ENCODE peak calls at places on chromosomes 3 and 15, in four cellular contexts. L, X, K and V are unnamed samples. For H3K9me3, the result is how much of the 10 kb centered on the place peaks cover.

GRCh38 chr3:53628546-53629395 is 134.4 kb downstream of the CACNA1D start:
- DNase-seq in L (no peak), X (peak), K (no peak), V (no peak)

GRCh38 chr15:74964794-74965193 is 8.2 kb upstream of the RPP25 start:
- DNase-seq in L (no peak), X (no peak), K (no peak), V (no peak)

GRCh38 chr15:95995375-95996168 is 334.9 kb upstream of the NR2F2 start:
- DNase-seq in L (no peak), X (peak), K (no peak), V (no peak)

GRCh38 chr3:73727117-73727802 is 102.5 kb upstream of the PDZRN3 start:
- DNase-seq in L (no peak), X (peak), K (no peak), V (peak)

GRCh38 chr3:163707659-163708058 is 1370.6 kb downstream of the SI start:
- DNase-seq in L (no peak), X (no peak), K (no peak), V (no peak)

GRCh38 chr15:67845974-67846373 is 6.1 kb upstream of the RNU6-1 start:
- DNase-seq in L (no peak), X (no peak), K (no peak), V (no peak)

GRCh38 chr3:139518926-139519842 is 20.4 kb downstream of the RBP1 start:
- DNase-seq in L (no peak), X (no peak), K (no peak), V (no peak)

GRCh38 chr15:74399511-74400312 is 32.3 kb upstream of the CYP11A1 start:
- DNase-seq in L (no peak), X (peak), K (peak), V (no peak)

GRCh38 chr15:95284933-95285401 is 1045.5 kb upstream of the NR2F2 start:
- DNase-seq in L (no peak), X (no peak), K (no peak), V (peak)

GRCh38 chr3:3531476-3531875 is 267.8 kb upstream of the LRRN1 start:
- DNase-seq in L (no peak), X (no peak), K (no peak), V (no peak)

GRCh38 chr3:107687182-107687581 is 164.4 kb downstream of the BBX start:
- DNase-seq in L (no peak), X (no peak), K (no peak), V (no peak)

GRCh38 chr3:84108442-84108971 is 850.3 kb upstream of the CADM2 start:
- DNase-seq in L (no peak), X (peak), K (no peak), V (no peak)

GRCh38 chr15:83912343-83912742 is 258.4 kb downstream of the ADAMTSL3 start:
- DNase-seq in L (no peak), X (no peak), K (no peak), V (no peak)

GRCh38 chr3:149207475-149207874 is 14.2 kb downstream of the CP start:
- DNase-seq in L (no peak), X (no peak), K (no peak), V (no peak)

GRCh38 chr3:72265250-72265649 is 480.3 kb upstream of the PROK2 start:
- DNase-seq in L (no peak), X (no peak), K (peak), V (no peak)

GRCh38 chr15:68298882-68299381 is 21.4 kb downstream of the FEM1B start:
- DNase-seq in L (no peak), X (no peak), K (peak), V (no peak)

GRCh38 chr15:43826029-43826507 is 734 bp upstream of the WDR76 start:
- DNase-seq in L (no peak), X (no peak), K (no peak), V (no peak)

GRCh38 chr3:131142580-131142979 is 115.9 kb downstream of the NEK11 start:
- DNase-seq in L (no peak), X (no peak), K (no peak), V (no peak)

GRCh38 chr3:182692021-182692420 is 101.3 kb upstream of the ATP11B start:
- DNase-seq in L (no peak), X (no peak), K (no peak), V (no peak)

GRCh38 chr15:35455201-35455600 is 90.8 kb downstream of the DPH6 start:
- DNase-seq in L (no peak), X (no peak), K (no peak), V (no peak)

GRCh38 chr15:76197703-76198455 is 113.4 kb downstream of the ETFA start:
- DNase-seq in L (no peak), X (peak), K (no peak), V (no peak)

GRCh38 chr3:1346386-1346785 is 253.6 kb downstream of the CNTN6 start:
- DNase-seq in L (no peak), X (no peak), K (no peak), V (no peak)

GRCh38 chr15:83113881-83114280 is 6.4 kb downstream of the TM6SF1 start:
- DNase-seq in L (no peak), X (no peak), K (no peak), V (no peak)

GRCh38 chr3:66253790-66254620 is 33.2 kb downstream of the SLC25A26 start:
- DNase-seq in L (no peak), X (peak), K (peak), V (peak)

GRCh38 chr3:52215351-52215750 is 10.1 kb downstream of the TLR9 start:
- DNase-seq in L (no peak), X (no peak), K (no peak), V (no peak)

DNA sequence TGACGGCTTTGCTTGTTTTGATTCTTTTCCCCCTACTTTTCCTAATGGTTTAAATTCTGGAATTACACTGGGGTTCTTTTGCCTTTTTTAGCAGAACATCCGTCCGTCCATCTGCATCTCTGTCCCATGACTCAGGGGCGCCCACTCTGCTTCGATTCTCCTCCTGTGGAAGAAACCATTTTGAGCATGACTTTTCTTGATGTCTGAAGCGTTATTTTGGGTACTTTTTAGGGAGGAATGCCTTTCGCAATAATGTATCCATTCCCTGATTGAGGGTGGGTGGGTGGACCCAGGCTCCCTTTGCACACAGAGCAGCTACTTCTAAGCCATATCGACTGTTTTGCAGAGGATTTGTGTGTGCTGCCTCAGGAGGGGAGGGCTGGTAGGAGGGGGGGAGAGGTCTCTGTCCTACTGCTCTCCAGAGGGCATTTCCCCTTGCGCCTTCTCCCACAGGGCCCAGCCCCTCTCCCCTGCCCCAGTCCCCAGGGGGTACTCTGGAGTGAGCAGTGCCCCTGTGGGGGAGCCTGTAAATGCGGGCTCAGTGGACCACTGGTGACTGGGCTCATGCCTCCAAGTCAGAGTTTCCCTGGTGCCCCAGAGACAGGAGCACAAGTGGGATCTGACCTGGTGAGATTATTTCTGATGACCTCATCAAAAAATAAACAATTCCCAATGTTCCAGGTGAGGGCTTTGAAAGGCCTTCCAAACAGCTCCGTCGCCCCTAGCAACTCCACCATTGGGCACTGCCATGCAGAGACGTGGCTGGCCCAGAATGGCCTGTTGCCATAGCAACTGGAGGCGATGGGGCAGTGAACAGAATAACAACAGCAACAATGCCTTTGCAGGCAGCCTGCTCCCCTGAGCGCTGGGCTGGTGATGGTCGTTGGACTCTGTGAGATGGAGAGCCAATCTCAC is 19.4 kb upstream of the BSN start:
- DNase-seq in L (no peak), X (no peak), K (no peak), V (peak)
- H3K9me3 ChIP-seq in L (under half), X (under half), K (under half), V (under half)

GRCh38 chr15:86611392-86612040 is 531.8 kb downstream of the AGBL1 start:
- DNase-seq in L (no peak), X (peak), K (no peak), V (no peak)
- H3K9me3 ChIP-seq in L (under half), X (under half), K (under half), V (under half)

GRCh38 chr3:110946810-110947209 is 124.8 kb upstream of the NECTIN3 start:
- DNase-seq in L (no peak), X (no peak), K (no peak), V (no peak)

GRCh38 chr3:110940074-110940473 is 131.5 kb upstream of the NECTIN3 start:
- DNase-seq in L (no peak), X (no peak), K (no peak), V (no peak)

DNA sequence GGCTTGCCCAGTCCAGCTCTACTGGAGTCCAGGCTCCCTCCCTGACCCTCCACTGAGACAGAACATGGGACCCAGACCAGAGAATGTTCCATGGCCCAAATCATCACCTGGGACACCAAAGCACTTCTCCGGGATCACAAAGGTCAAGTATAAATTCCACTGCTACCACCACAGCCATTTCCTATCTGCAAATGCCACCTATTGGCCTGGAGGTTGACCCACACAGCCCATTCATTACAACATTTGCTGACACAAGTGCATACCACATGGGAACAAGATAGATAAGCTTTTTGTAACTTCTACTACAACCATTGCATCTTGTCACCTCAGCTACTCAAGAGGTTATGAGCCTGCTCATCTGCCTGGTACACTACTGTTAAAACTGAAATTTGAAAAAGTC is 126.8 kb upstream of the NECTIN3 start:
- DNase-seq in L (no peak), X (no peak), K (no peak), V (no peak)
- H3K9me3 ChIP-seq in L (under half), X (under half), K (under half), V (under half)

GRCh38 chr3:47568901-47569300 is 9.8 kb downstream of the CSPG5 start:
- DNase-seq in L (no peak), X (no peak), K (no peak), V (no peak)

GRCh38 chr3:47571391-47572165 is 7.1 kb downstream of the CSPG5 start:
- DNase-seq in L (no peak), X (no peak), K (no peak), V (peak)

GRCh38 chr3:47577583-47578118 is 1.0 kb downstream of the CSPG5 start:
- DNase-seq in L (no peak), X (no peak), K (no peak), V (no peak)

GRCh38 chr3:47578119-47578630 is 490 bp downstream of the CSPG5 start:
- DNase-seq in L (peak), X (no peak), K (peak), V (peak)

DNA sequence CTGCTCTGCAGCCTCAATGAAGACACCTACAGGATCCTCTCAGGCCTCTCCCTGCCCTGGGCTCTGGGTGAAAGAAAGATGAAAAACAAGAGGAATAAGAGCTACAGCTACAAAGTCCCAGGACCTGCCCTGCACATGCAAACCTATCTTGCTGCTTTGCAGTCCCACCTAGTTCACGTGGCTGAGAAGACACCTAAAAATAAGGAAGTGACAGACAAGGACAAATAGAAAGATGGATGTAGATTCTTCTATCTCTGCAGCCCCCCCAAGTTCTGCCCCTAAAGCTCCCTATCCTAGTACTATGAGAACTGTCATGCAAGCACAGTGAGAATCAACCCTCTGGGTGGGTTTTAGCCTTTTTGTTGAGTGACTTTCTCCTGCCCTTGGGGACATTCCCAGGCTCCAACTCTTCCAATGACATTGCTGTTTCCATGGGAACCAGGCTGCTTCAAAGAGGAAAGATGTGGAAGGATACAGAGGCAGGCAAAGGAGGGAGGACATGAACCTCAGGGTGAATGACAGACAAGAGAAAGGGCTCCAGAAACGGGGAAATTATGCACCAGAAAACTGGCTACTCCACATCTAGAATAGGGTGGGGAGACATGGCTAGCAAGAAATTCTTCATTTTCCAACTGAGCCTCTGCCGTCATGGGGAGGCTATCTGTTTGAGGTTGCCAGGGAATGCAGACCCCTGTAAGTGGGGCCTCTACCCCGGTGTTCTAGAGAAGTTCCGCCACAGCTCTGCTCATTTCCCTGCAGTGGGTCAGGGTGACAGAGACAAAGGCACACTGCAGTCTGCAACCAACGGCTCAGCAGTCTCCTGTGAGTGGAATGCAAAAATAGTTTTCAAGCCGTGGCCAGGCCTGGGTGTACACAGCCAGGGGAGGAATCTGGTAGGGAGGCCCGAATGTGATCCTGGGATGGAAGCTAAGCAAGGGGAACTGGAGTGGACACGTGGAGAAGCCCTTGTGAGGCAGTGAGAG is 5.2 kb downstream of the CSPG5 start:
- DNase-seq in L (no peak), X (no peak), K (no peak), V (no peak)
- H3K9me3 ChIP-seq in L (under half), X (under half), K (under half), V (under half)

GRCh38 chr15:25192651-25193050 is 237.9 kb downstream of the SNRPN start:
- DNase-seq in L (no peak), X (no peak), K (no peak), V (no peak)

GRCh38 chr15:25186906-25187645 is 232.3 kb downstream of the SNRPN start:
- DNase-seq in L (no peak), X (no peak), K (no peak), V (no peak)

GRCh38 chr15:25188051-25188450 is 233.3 kb downstream of the SNRPN start:
- DNase-seq in L (no peak), X (no peak), K (no peak), V (no peak)

GRCh38 chr15:25188551-25189101 is 233.8 kb downstream of the SNRPN start:
- DNase-seq in L (no peak), X (no peak), K (no peak), V (no peak)

GRCh38 chr15:25189551-25189950 is 234.8 kb downstream of the SNRPN start:
- DNase-seq in L (no peak), X (no peak), K (no peak), V (no peak)
- H3K9me3 ChIP-seq in L (half or more), X (half or more), K (under half), V (under half)

DNA sequence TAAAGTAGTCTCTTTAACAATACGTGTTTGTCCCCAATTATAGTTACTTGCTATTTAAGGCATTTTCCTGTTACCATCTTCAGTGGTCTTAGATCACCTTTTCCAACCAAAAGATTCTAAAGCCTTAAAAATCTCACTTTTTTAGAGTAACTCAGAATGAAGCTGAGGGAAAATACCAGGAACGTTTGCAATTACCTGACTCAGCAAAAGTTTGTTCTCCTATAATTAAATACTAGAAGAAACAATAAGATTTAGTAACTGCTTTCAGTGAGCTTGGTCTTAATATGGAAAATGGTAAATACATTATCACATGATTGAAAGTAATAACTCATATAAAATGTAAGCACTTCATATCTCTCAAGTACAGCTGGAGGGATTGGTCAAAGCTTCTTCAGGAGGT is 21.7 kb downstream of the TSC22D2 start:
- DNase-seq in L (no peak), X (no peak), K (no peak), V (no peak)
- H3K9me3 ChIP-seq in L (under half), X (under half), K (under half), V (under half)

GRCh38 chr3:155248531-155249187 is 44.8 kb downstream of the STRIT1 start:
- DNase-seq in L (no peak), X (no peak), K (no peak), V (no peak)
- H3K9me3 ChIP-seq in L (under half), X (under half), K (under half), V (under half)

DNA sequence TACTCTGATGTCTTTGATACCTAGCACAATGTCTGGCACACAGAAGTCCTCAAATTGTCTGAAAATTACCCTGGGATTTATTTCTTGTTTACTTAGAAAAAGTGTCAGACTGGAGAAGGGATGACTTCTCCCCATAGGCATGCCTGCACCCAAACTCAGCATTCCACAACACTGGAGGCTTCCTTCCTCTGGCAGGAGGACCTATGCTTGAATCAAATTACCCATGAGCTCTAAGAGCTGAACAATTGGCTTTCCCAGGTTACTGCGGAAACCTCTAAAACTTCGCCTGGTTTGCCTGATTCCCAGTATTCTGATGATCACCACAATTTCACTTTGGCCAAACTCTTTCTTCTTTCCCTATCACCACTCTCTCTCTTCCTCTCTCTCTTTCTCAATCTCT is 217.4 kb downstream of the DIPK2A start:
- DNase-seq in L (no peak), X (no peak), K (no peak), V (no peak)
- H3K9me3 ChIP-seq in L (under half), X (under half), K (under half), V (under half)